ENCODE peak calls at places on chromosomes 16 and 17, in ten cellular contexts. T is amniotic epithelial cell; L is activated naive CD4-positive, alpha-beta T cell; I is activated naive CD8-positive, alpha-beta T cell treated with anti-CD3 and anti-CD28 coated beads for 36 hours; Y is cardiac fibroblast; D is NCI-H2029; A is Ammon's horn; H is brain pericyte; N is dorsolateral prefrontal cortex; E is HFF-Myc. K is an unnamed sample.

GRCh38 chr16:77896357-77896972 is 108.1 kb downstream of the VAT1L start:
- DNase-seq in T (no peak), L (no peak), I (no peak), Y (peak; percentile 23), D (peak; percentile 13), A (no peak), H (no peak), N (no peak), E (no peak), K (no peak)

GRCh38 chr17:82599674-82600661 is 48.3 kb downstream of the WDR45B start:
- DNase-seq in T (no peak), L (no peak), I (no peak), Y (no peak), D (no peak), A (no peak), H (no peak), N (no peak), E (no peak), K (no peak)

GRCh38 chr17:35943537-35943936 is at the start of gene LYZL6:
- DNase-seq in T (no peak), L (no peak), I (no peak), Y (no peak), D (no peak), A (no peak), H (no peak), N (no peak), E (no peak), K (no peak)

GRCh38 chr17:71530227-71530626 is 590.6 kb upstream of the SOX9 start:
- DNase-seq in T (peak; percentile 36), L (no peak), I (no peak), Y (no peak), D (no peak), A (no peak), H (no peak), N (no peak), E (no peak), K (no peak)

GRCh38 chr17:49482144-49482817 is 12.8 kb upstream of the NGFR start:
- DNase-seq in T (peak; percentile 43), L (no peak), I (no peak), Y (peak; percentile 18), D (no peak), A (peak; percentile 48), H (no peak), N (peak; percentile 50), E (no peak), K (no peak)

GRCh38 chr17:79664925-79665738 is 54.3 kb upstream of the RBFOX3 start:
- DNase-seq in T (no peak), L (no peak), I (no peak), Y (peak; percentile 77), D (peak; percentile 52), A (peak; percentile 37), H (no peak), N (peak; percentile 59), E (no peak), K (no peak)

GRCh38 chr17:31448467-31449077 is 57.1 kb downstream of the RAB11FIP4 start:
- DNase-seq in T (peak; percentile 59), L (no peak), I (no peak), Y (peak; percentile 57), D (no peak), A (no peak), H (no peak), N (no peak), E (peak; percentile 11), K (no peak)

GRCh38 chr17:32341141-32341856 is 674 bp downstream of the C17orf75 start:
- DNase-seq in T (no peak), L (peak; percentile 21), I (peak; percentile 53), Y (no peak), D (no peak), A (peak; percentile 39), H (no peak), N (no peak), E (no peak), K (peak; percentile 65)

GRCh38 chr17:47956818-47957590 is 679 bp downstream of the PRR15L start:
- DNase-seq in T (peak; percentile 48), L (no peak), I (no peak), Y (no peak), D (peak; percentile 46), A (no peak), H (no peak), N (no peak), E (no peak), K (no peak)

GRCh38 chr17:71071837-71072236 is 902.5 kb downstream of the KCNJ2 start:
- DNase-seq in T (peak; percentile 96), L (no peak), I (no peak), Y (peak; percentile 94), D (no peak), A (no peak), H (peak; percentile 86), N (no peak), E (peak; percentile 84), K (no peak)

GRCh38 chr17:70357196-70357595 is 187.9 kb downstream of the KCNJ2 start:
- DNase-seq in T (no peak), L (no peak), I (no peak), Y (no peak), D (no peak), A (no peak), H (no peak), N (no peak), E (no peak), K (no peak)

GRCh38 chr16:68227183-68227793 is 8.6 kb downstream of the ESRP2 start:
- DNase-seq in T (no peak), L (no peak), I (peak; percentile 48), Y (no peak), D (no peak), A (no peak), H (no peak), N (no peak), E (no peak), K (no peak)

GRCh38 chr16:83473109-83473508 is 334.7 kb upstream of the HSBP1 start:
- DNase-seq in T (peak; percentile 29), L (no peak), I (no peak), Y (peak; percentile 43), D (no peak), A (peak; percentile 29), H (no peak), N (no peak), E (no peak), K (no peak)

GRCh38 chr16:1961651-1962067 is 2.3 kb downstream of the NDUFB10 start:
- DNase-seq in T (no peak), L (no peak), I (no peak), Y (no peak), D (no peak), A (no peak), H (no peak), N (no peak), E (no peak), K (no peak)

GRCh38 chr17:76845524-76845923 is 22.7 kb upstream of the MGAT5B start:
- DNase-seq in T (peak; percentile 53), L (no peak), I (no peak), Y (peak; percentile 66), D (no peak), A (no peak), H (no peak), N (no peak), E (no peak), K (no peak)

GRCh38 chr16:84058664-84059063 is 16.1 kb upstream of the SLC38A8 start:
- DNase-seq in T (no peak), L (no peak), I (no peak), Y (peak; percentile 29), D (no peak), A (no peak), H (no peak), N (no peak), E (no peak), K (no peak)

GRCh38 chr16:28884045-28884444 is 5.8 kb downstream of the ATP2A1 start:
- DNase-seq in T (no peak), L (no peak), I (no peak), Y (no peak), D (no peak), A (no peak), H (no peak), N (no peak), E (no peak), K (no peak)

GRCh38 chr16:58614860-58615259 is 14.8 kb downstream of the CNOT1 start:
- DNase-seq in T (no peak), L (no peak), I (no peak), Y (no peak), D (no peak), A (no peak), H (no peak), N (no peak), E (no peak), K (no peak)

GRCh38 chr17:16943541-16944333 is 28.2 kb downstream of the TNFRSF13B start:
- DNase-seq in T (no peak), L (no peak), I (no peak), Y (no peak), D (no peak), A (no peak), H (no peak), N (peak; percentile 37), E (no peak), K (no peak)

GRCh38 chr16:66001432-66001831 is 365.1 kb upstream of the CDH5 start:
- DNase-seq in T (no peak), L (no peak), I (no peak), Y (no peak), D (no peak), A (no peak), H (no peak), N (no peak), E (no peak), K (no peak)

GRCh38 chr17:56624315-56624714 is 30.8 kb downstream of the NOG start:
- DNase-seq in T (no peak), L (no peak), I (no peak), Y (no peak), D (no peak), A (no peak), H (no peak), N (no peak), E (no peak), K (no peak)

GRCh38 chr16:84318091-84318975 is 23.7 kb downstream of the WFDC1 start:
- DNase-seq in T (no peak), L (no peak), I (no peak), Y (no peak), D (no peak), A (no peak), H (no peak), N (no peak), E (no peak), K (no peak)

GRCh38 chr16:50354629-50355456 is 13.9 kb downstream of the BRD7 start:
- DNase-seq in T (no peak), L (no peak), I (no peak), Y (peak; percentile 36), D (no peak), A (no peak), H (no peak), N (no peak), E (no peak), K (no peak)

GRCh38 chr17:45127583-45128300 is 4.6 kb downstream of the PLCD3 start:
- DNase-seq in T (peak; percentile 39), L (no peak), I (no peak), Y (peak; percentile 55), D (no peak), A (no peak), H (no peak), N (no peak), E (no peak), K (no peak)

GRCh38 chr17:80477647-80478478 is 1.5 kb upstream of the NPTX1 start:
- DNase-seq in T (peak; percentile 27), L (peak; percentile 8), I (peak; percentile 56), Y (peak; percentile 52), D (no peak), A (peak; percentile 60), H (no peak), N (peak; percentile 77), E (no peak), K (no peak)

GRCh38 chr17:59892251-59892848 is 393 bp downstream of the TUBD1 start:
- DNase-seq in T (no peak), L (no peak), I (no peak), Y (no peak), D (no peak), A (no peak), H (no peak), N (no peak), E (no peak), K (no peak)

GRCh38 chr17:41687828-41688640 is 651 bp upstream of the EIF1 start:
- DNase-seq in T (peak; percentile 21), L (peak; percentile 51), I (peak; percentile 58), Y (peak; percentile 53), D (peak; percentile 65), A (peak; percentile 52), H (no peak), N (peak; percentile 52), E (no peak), K (no peak)

GRCh38 chr17:65987988-65988387 is 203.9 kb downstream of the CEP112 start:
- DNase-seq in T (peak; percentile 40), L (no peak), I (no peak), Y (peak; percentile 44), D (peak; percentile 18), A (no peak), H (peak; percentile 1), N (no peak), E (peak; percentile 26), K (no peak)

K was measured in T-helper 1 cell.